ENCODE peak calls at places on chromosomes 16 and 17, in four cellular contexts. Y, R, C and H are unnamed samples.
A peak's percentile ranks its signal among the peaks of the same experiment; 100 is the strongest.

GRCh38 chr17:4519361-4519788 is 20.7 kb downstream of the SPNS2 start:
- ATAC-seq in Y (peak; percentile 75), R (peak; percentile 81), C (no peak), H (peak; percentile 62)

GRCh38 chr16:47311738-47312505 is 148.9 kb downstream of the ITFG1 start:
- ATAC-seq in Y (no peak), R (no peak), C (no peak), H (no peak)

GRCh38 chr17:56523042-56523441 is 70.5 kb upstream of the NOG start:
- ATAC-seq in Y (no peak), R (no peak), C (no peak), H (no peak)

GRCh38 chr17:48012151-48012520 is 25.5 kb downstream of the COPZ2 start:
- ATAC-seq in Y (peak; percentile 51), R (no peak), C (peak; percentile 48), H (no peak)

GRCh38 chr16:79528281-79528680 is 72.3 kb downstream of the MAF start:
- ATAC-seq in Y (peak; percentile 88), R (no peak), C (no peak), H (no peak)

GRCh38 chr17:44928950-44929720 is 13.8 kb upstream of the GFAP start:
- ATAC-seq in Y (no peak), R (no peak), C (no peak), H (no peak)

GRCh38 chr17:31722251-31723056 is 136.6 kb downstream of the COPRS start:
- ATAC-seq in Y (peak; percentile 92), R (peak; percentile 96), C (no peak), H (peak; percentile 73)

GRCh38 chr16:48126801-48127644 is 28.8 kb downstream of the ABCC12 start:
- ATAC-seq in Y (peak; percentile 64), R (peak; percentile 45), C (peak; percentile 65), H (no peak)

GRCh38 chr16:27531186-27531585 is 18.5 kb downstream of the GTF3C1 start:
- ATAC-seq in Y (no peak), R (peak; percentile 55), C (no peak), H (no peak)

GRCh38 chr16:3643095-3643730 is 11.3 kb upstream of the DNASE1 start:
- ATAC-seq in Y (no peak), R (no peak), C (no peak), H (no peak)

GRCh38 chr17:72556944-72557826 is 436.4 kb downstream of the SOX9 start:
- ATAC-seq in Y (peak; percentile 55), R (peak; percentile 46), C (peak; percentile 48), H (no peak)

GRCh38 chr17:42142371-42142896 is 12.4 kb downstream of the RAB5C start:
- ATAC-seq in Y (peak; percentile 62), R (peak; percentile 77), C (no peak), H (no peak)

GRCh38 chr17:82303944-82304808 is 13.2 kb downstream of the CD7 start:
- ATAC-seq in Y (peak; percentile 57), R (no peak), C (no peak), H (peak; percentile 9)

GRCh38 chr17:59572301-59572924 is 7.0 kb downstream of the DHX40 start:
- ATAC-seq in Y (no peak), R (no peak), C (no peak), H (no peak)

GRCh38 chr17:73255671-73256181 is 6.0 kb downstream of the CPSF4L start:
- ATAC-seq in Y (peak; percentile 76), R (peak; percentile 71), C (peak; percentile 92), H (peak; percentile 57)

GRCh38 chr16:78220571-78220970 is 121.1 kb downstream of the WWOX start:
- ATAC-seq in Y (no peak), R (no peak), C (no peak), H (no peak)

GRCh38 chr17:76271669-76272540 is 6.8 kb downstream of the UBALD2 start:
- ATAC-seq in Y (peak; percentile 7), R (peak; percentile 1), C (no peak), H (peak; percentile 1)

GRCh38 chr16:30088237-30088831 is 3.4 kb downstream of the TBX6 start:
- ATAC-seq in Y (no peak), R (no peak), C (no peak), H (no peak)

GRCh38 chr16:80151706-80152073 is 389.1 kb upstream of the DYNLRB2 start:
- ATAC-seq in Y (no peak), R (no peak), C (no peak), H (no peak)

GRCh38 chr17:72530409-72530808 is 409.6 kb downstream of the SOX9 start:
- ATAC-seq in Y (no peak), R (no peak), C (no peak), H (no peak)

GRCh38 chr17:39099686-39100293 is 51.6 kb downstream of the PLXDC1 start:
- ATAC-seq in Y (peak; percentile 44), R (peak; percentile 64), C (no peak), H (peak; percentile 69)

GRCh38 chr17:70552982-70553334 is 383.6 kb downstream of the KCNJ2 start:
- ATAC-seq in Y (no peak), R (peak; percentile 68), C (no peak), H (no peak)

GRCh38 chr16:31323959-31324629 is 30.9 kb upstream of the ITGAX start:
- ATAC-seq in Y (no peak), R (no peak), C (no peak), H (no peak)

GRCh38 chr17:74737299-74738050 is 419 bp downstream of the RAB37 start:
- ATAC-seq in Y (peak; percentile 8), R (peak; percentile 21), C (no peak), H (no peak)

GRCh38 chr17:66000216-66000615 is 191.7 kb downstream of the CEP112 start:
- ATAC-seq in Y (no peak), R (no peak), C (no peak), H (no peak)

GRCh38 chr16:84673203-84673535 is 24.9 kb downstream of the KLHL36 start:
- ATAC-seq in Y (no peak), R (no peak), C (peak; percentile 36), H (no peak)
- H3K27ac ChIP-seq in Y (no peak overlapping the region), R (no peak overlapping the region), C (no peak overlapping the region), H (no peak overlapping the region)

DNA sequence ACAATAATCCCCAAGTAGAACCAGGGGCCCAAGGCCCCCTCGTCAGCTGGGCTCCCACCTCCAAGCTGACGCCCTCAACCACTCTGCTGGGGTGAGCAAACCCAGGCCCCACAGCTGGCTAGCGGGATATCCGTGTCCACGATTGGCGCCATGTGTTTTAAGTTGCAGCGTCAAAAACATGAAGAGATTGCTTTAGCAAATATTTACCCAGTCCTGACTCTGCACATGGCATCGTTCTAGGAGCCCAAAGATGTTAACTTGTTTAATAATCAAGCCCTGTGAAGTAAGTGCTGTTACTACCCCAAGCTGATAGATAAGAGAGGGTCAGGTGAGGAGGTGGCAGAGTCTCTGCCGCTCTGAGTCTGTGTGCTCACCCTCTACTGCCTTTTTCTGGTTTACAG is 344 bp upstream of the SEPTIN12 start:
- ATAC-seq in Y (no peak), R (no peak), C (no peak), H (no peak)
- H3K27ac ChIP-seq in Y (no peak overlapping the region), R (no peak overlapping the region), C (no peak overlapping the region), H (no peak overlapping the region)

GRCh38 chr17:69539274-69539673 is 124.8 kb downstream of the MAP2K6 start:
- ATAC-seq in Y (no peak), R (no peak), C (no peak), H (no peak)

GRCh38 chr17:69540356-69540755 is 125.9 kb downstream of the MAP2K6 start:
- ATAC-seq in Y (no peak), R (no peak), C (no peak), H (no peak)

GRCh38 chr17:69535022-69535570 is 120.6 kb downstream of the MAP2K6 start:
- ATAC-seq in Y (no peak), R (no peak), C (no peak), H (no peak)

GRCh38 chr17:69539781-69540319 is 125.4 kb downstream of the MAP2K6 start:
- ATAC-seq in Y (peak; percentile 28), R (no peak), C (peak; percentile 91), H (no peak)

GRCh38 chr17:69538795-69539194 is 124.3 kb downstream of the MAP2K6 start:
- ATAC-seq in Y (no peak), R (no peak), C (no peak), H (no peak)
- H3K27ac ChIP-seq in Y (no peak overlapping the region), R (no peak overlapping the region), C (peak overlapping the region; percentile 96), H (no peak overlapping the region)

GRCh38 chr16:87778830-87779579 is 13.2 kb upstream of the KLHDC4 start:
- ATAC-seq in Y (peak; percentile 92), R (peak; percentile 91), C (peak; percentile 75), H (peak; percentile 94)

GRCh38 chr16:87780385-87780989 is 14.7 kb upstream of the KLHDC4 start:
- ATAC-seq in Y (no peak), R (peak; percentile 56), C (no peak), H (no peak)

GRCh38 chr16:87778476-87778829 is 12.7 kb upstream of the KLHDC4 start:
- ATAC-seq in Y (no peak), R (no peak), C (no peak), H (no peak)
- H3K27ac ChIP-seq in Y (no peak overlapping the region), R (peak overlapping the region; percentile 28), C (peak overlapping the region; percentile 44), H (no peak overlapping the region)